ENCODE peak calls at places on chromosome 22, in seven cellular contexts. One of them, this sample, is unnamed.

GRCh38 chr22:47291565-47292495 is 529.4 kb downstream of the TBC1D22A start:
- DNase-seq in tibial nerve: no peak
- DNase-seq in astrocyte: no peak
- DNase-seq in pancreas: no peak
- DNase-seq in suprapubic skin: peak; percentile 61
- DNase-seq in A549: no peak
- DNase-seq in body of pancreas: peak; percentile 4
- DNase-seq in this sample: no peak

GRCh38 chr22:26068571-26068970 is 100.7 kb upstream of the SEZ6L start:
- DNase-seq in tibial nerve: no peak
- DNase-seq in astrocyte: no peak
- DNase-seq in pancreas: no peak
- DNase-seq in suprapubic skin: no peak
- DNase-seq in A549: no peak
- DNase-seq in body of pancreas: no peak
- DNase-seq in this sample: no peak

GRCh38 chr22:19120829-19121630 is 1.2 kb downstream of the DGCR2 start:
- DNase-seq in tibial nerve: no peak
- DNase-seq in astrocyte: peak; percentile 49
- DNase-seq in pancreas: peak; percentile 74
- DNase-seq in suprapubic skin: no peak
- DNase-seq in A549: peak; percentile 47
- DNase-seq in body of pancreas: peak; percentile 81
- DNase-seq in this sample: no peak

GRCh38 chr22:47420211-47420610 is 657.8 kb downstream of the TBC1D22A start:
- DNase-seq in tibial nerve: no peak
- DNase-seq in astrocyte: no peak
- DNase-seq in pancreas: no peak
- DNase-seq in suprapubic skin: no peak
- DNase-seq in A549: no peak
- DNase-seq in body of pancreas: no peak
- DNase-seq in this sample: no peak

GRCh38 chr22:38859581-38860290 is 12.3 kb downstream of the CBX6 start:
- DNase-seq in tibial nerve: no peak
- DNase-seq in astrocyte: no peak
- DNase-seq in pancreas: no peak
- DNase-seq in suprapubic skin: no peak
- DNase-seq in A549: no peak
- DNase-seq in body of pancreas: no peak
- DNase-seq in this sample: no peak

GRCh38 chr22:29394931-29395581 is 6.7 kb upstream of the AP1B1 start:
- DNase-seq in tibial nerve: no peak
- DNase-seq in astrocyte: peak; percentile 41
- DNase-seq in pancreas: peak; percentile 59
- DNase-seq in suprapubic skin: peak; percentile 80
- DNase-seq in A549: peak; percentile 73
- DNase-seq in body of pancreas: peak; percentile 80
- DNase-seq in this sample: peak; percentile 77

GRCh38 chr22:33274214-33274828 is 216.1 kb upstream of the SYN3 start:
- DNase-seq in tibial nerve: no peak
- DNase-seq in astrocyte: no peak
- DNase-seq in pancreas: no peak
- DNase-seq in suprapubic skin: no peak
- DNase-seq in A549: peak; percentile 22
- DNase-seq in body of pancreas: peak; percentile 16
- DNase-seq in this sample: peak; percentile 50

GRCh38 chr22:44085743-44086741 is 61.9 kb downstream of the PARVB start:
- DNase-seq in tibial nerve: no peak
- DNase-seq in astrocyte: peak; percentile 60
- DNase-seq in pancreas: peak; percentile 61
- DNase-seq in suprapubic skin: no peak
- DNase-seq in A549: peak; percentile 75
- DNase-seq in body of pancreas: peak; percentile 21
- DNase-seq in this sample: peak; percentile 29

GRCh38 chr22:31241936-31242335 is 29.8 kb downstream of the LIMK2 start:
- DNase-seq in tibial nerve: no peak
- DNase-seq in astrocyte: peak; percentile 91
- DNase-seq in pancreas: no peak
- DNase-seq in suprapubic skin: no peak
- DNase-seq in A549: no peak
- DNase-seq in body of pancreas: no peak
- DNase-seq in this sample: no peak

GRCh38 chr22:33036881-33037280 is 21.3 kb downstream of the SYN3 start:
- DNase-seq in tibial nerve: no peak
- DNase-seq in astrocyte: no peak
- DNase-seq in pancreas: no peak
- DNase-seq in suprapubic skin: no peak
- DNase-seq in A549: no peak
- DNase-seq in body of pancreas: no peak
- DNase-seq in this sample: no peak

GRCh38 chr22:19430890-19431541 is 517 bp downstream of the HIRA start:
- DNase-seq in tibial nerve: no peak
- DNase-seq in astrocyte: no peak
- DNase-seq in pancreas: peak; percentile 53
- DNase-seq in suprapubic skin: no peak
- DNase-seq in A549: peak; percentile 26
- DNase-seq in body of pancreas: peak; percentile 57
- DNase-seq in this sample: no peak

GRCh38 chr22:31091106-31091975 is 10.2 kb downstream of the SMTN start:
- DNase-seq in tibial nerve: no peak
- DNase-seq in astrocyte: no peak
- DNase-seq in pancreas: no peak
- DNase-seq in suprapubic skin: no peak
- DNase-seq in A549: no peak
- DNase-seq in body of pancreas: no peak
- DNase-seq in this sample: no peak

GRCh38 chr22:46968359-46968740 is 205.9 kb downstream of the TBC1D22A start:
- DNase-seq in tibial nerve: no peak
- DNase-seq in astrocyte: no peak
- DNase-seq in pancreas: no peak
- DNase-seq in suprapubic skin: no peak
- DNase-seq in A549: no peak
- DNase-seq in body of pancreas: no peak
- DNase-seq in this sample: no peak

GRCh38 chr22:38716271-38716670 is 10.5 kb downstream of the GTPBP1 start:
- DNase-seq in tibial nerve: no peak
- DNase-seq in astrocyte: no peak
- DNase-seq in pancreas: no peak
- DNase-seq in suprapubic skin: no peak
- DNase-seq in A549: no peak
- DNase-seq in body of pancreas: no peak
- DNase-seq in this sample: no peak

GRCh38 chr22:31284756-31285155 is 7.5 kb downstream of the PIK3IP1 start:
- DNase-seq in tibial nerve: no peak
- DNase-seq in astrocyte: no peak
- DNase-seq in pancreas: no peak
- DNase-seq in suprapubic skin: no peak
- DNase-seq in A549: no peak
- DNase-seq in body of pancreas: no peak
- DNase-seq in this sample: no peak

GRCh38 chr22:21657361-21658118 is 8.3 kb upstream of the PPIL2 start:
- DNase-seq in tibial nerve: no peak
- DNase-seq in astrocyte: no peak
- DNase-seq in pancreas: peak; percentile 77
- DNase-seq in suprapubic skin: no peak
- DNase-seq in A549: peak; percentile 52
- DNase-seq in body of pancreas: peak; percentile 79
- DNase-seq in this sample: no peak

GRCh38 chr22:43007519-43008102 is 7.3 kb downstream of the PACSIN2 start:
- DNase-seq in tibial nerve: no peak
- DNase-seq in astrocyte: peak; percentile 80
- DNase-seq in pancreas: peak; percentile 93
- DNase-seq in suprapubic skin: no peak
- DNase-seq in A549: no peak
- DNase-seq in body of pancreas: peak; percentile 87
- DNase-seq in this sample: no peak

GRCh38 chr22:41917375-41917905 is 2.6 kb upstream of the SHISA8 start:
- DNase-seq in tibial nerve: no peak
- DNase-seq in astrocyte: no peak
- DNase-seq in pancreas: no peak
- DNase-seq in suprapubic skin: no peak
- DNase-seq in A549: no peak
- DNase-seq in body of pancreas: no peak
- DNase-seq in this sample: no peak

GRCh38 chr22:41914611-41915034 is 251 bp downstream of the SHISA8 start:
- DNase-seq in tibial nerve: no peak
- DNase-seq in astrocyte: no peak
- DNase-seq in pancreas: no peak
- DNase-seq in suprapubic skin: no peak
- DNase-seq in A549: no peak
- DNase-seq in body of pancreas: no peak
- DNase-seq in this sample: no peak

GRCh38 chr22:41916745-41917358 is 2.0 kb upstream of the SHISA8 start:
- DNase-seq in tibial nerve: no peak
- DNase-seq in astrocyte: no peak
- DNase-seq in pancreas: no peak
- DNase-seq in suprapubic skin: no peak
- DNase-seq in A549: no peak
- DNase-seq in body of pancreas: no peak
- DNase-seq in this sample: no peak

GRCh38 chr22:41915035-41915782 is at the start of gene SHISA8:
- DNase-seq in tibial nerve: peak; percentile 26
- DNase-seq in astrocyte: peak; percentile 12
- DNase-seq in pancreas: peak; percentile 33
- DNase-seq in suprapubic skin: no peak
- DNase-seq in A549: no peak
- DNase-seq in body of pancreas: peak; percentile 37
- DNase-seq in this sample: no peak

DNA sequence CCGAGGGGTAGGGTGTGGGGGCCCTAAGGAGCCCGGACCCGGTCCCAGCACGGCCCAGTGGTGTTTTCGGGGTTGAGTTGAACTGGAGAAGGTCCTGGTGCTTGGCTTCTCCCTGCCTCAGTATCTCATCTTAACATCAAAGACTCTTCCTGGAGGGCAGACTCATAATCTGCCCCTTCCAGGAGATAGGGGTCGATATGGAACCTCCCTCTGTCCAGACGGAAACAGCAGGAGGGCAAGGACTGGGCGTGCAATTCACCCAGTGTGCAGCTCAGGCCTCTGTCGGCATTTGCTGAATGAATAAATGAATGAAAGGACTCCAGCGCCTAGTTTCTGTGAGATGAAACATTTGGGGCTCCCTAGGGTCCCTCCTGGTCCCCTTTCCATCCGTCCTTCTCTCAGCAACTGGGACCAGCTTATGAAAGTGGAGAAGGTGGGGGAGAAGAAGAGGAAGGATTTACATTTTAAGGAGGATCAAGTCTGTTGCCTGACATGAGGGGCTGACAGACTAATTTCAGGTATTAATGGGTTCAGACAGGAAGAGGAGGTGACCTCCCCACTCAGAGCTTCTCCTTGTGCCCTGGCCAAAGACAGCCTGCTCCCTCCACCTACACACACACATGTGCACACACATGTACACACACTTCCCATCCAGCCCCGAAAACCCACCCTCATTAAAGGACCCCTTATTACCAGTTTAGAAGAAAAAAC is 1.1 kb upstream of the SHISA8 start:
- DNase-seq in tibial nerve: no peak
- DNase-seq in astrocyte: no peak
- DNase-seq in pancreas: no peak
- DNase-seq in suprapubic skin: no peak
- DNase-seq in A549: no peak
- DNase-seq in body of pancreas: no peak
- DNase-seq in this sample: no peak
- H3K4me1 ChIP-seq in tibial nerve: peaks cover 28% of the 10 kb centered on the region
- H3K4me1 ChIP-seq in astrocyte: peaks cover 11% of the 10 kb centered on the region
- H3K4me1 ChIP-seq in pancreas: peaks cover 13% of the 10 kb centered on the region
- H3K4me1 ChIP-seq in suprapubic skin: peaks cover 43% of the 10 kb centered on the region
- H3K4me1 ChIP-seq in A549: peaks cover 4% of the 10 kb centered on the region
- H3K4me1 ChIP-seq in body of pancreas: peaks cover 34% of the 10 kb centered on the region
- H3K4me1 ChIP-seq in this sample: peaks cover 7% of the 10 kb centered on the region

GRCh38 chr22:37194750-37195149 is 6.7 kb upstream of the C1QTNF6 start:
- DNase-seq in tibial nerve: no peak
- DNase-seq in astrocyte: no peak
- DNase-seq in pancreas: no peak
- DNase-seq in suprapubic skin: no peak
- DNase-seq in A549: no peak
- DNase-seq in body of pancreas: no peak
- DNase-seq in this sample: no peak
- H3K27ac ChIP-seq in tibial nerve: no peak overlapping the region
- H3K27ac ChIP-seq in astrocyte: no peak overlapping the region
- H3K27ac ChIP-seq in pancreas: no peak overlapping the region
- H3K27ac ChIP-seq in suprapubic skin: no peak overlapping the region
- H3K27ac ChIP-seq in A549: peak overlapping the region; percentile 99
- H3K27ac ChIP-seq in body of pancreas: no peak overlapping the region
- H3K27ac ChIP-seq in this sample: no peak overlapping the region

DNA sequence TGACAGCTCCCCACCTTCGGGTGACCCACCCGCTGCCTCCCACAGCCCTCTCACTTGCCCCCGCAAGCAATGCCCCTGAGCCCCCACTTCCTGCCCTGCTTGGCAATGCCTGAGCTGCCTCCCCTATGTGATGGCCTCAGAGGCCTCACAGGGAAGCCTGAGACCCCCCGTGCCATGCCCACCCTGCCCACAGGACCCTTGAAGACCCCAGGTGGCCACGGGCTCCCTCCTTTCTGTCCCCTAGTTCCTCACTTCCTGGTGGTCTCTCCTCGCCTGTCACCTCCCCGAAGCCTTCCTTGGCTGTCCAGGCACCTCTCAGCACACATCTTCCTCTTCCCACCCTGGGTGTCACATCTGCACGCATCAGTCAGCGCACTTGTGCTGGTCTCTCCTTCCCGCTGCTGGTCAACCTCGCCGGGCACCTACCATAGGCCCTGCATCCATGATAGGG is 90.5 kb downstream of the BRD1 start:
- DNase-seq in tibial nerve: no peak
- DNase-seq in astrocyte: no peak
- DNase-seq in pancreas: no peak
- DNase-seq in suprapubic skin: no peak
- DNase-seq in A549: no peak
- DNase-seq in body of pancreas: no peak
- DNase-seq in this sample: no peak
- H3K4me3 ChIP-seq in tibial nerve: no peak overlapping the region
- H3K4me3 ChIP-seq in astrocyte: no peak overlapping the region
- H3K4me3 ChIP-seq in pancreas: no peak overlapping the region
- H3K4me3 ChIP-seq in suprapubic skin: no peak overlapping the region
- H3K4me3 ChIP-seq in A549: no peak overlapping the region
- H3K4me3 ChIP-seq in body of pancreas: no peak overlapping the region
- H3K4me3 ChIP-seq in this sample: no peak overlapping the region

DNA sequence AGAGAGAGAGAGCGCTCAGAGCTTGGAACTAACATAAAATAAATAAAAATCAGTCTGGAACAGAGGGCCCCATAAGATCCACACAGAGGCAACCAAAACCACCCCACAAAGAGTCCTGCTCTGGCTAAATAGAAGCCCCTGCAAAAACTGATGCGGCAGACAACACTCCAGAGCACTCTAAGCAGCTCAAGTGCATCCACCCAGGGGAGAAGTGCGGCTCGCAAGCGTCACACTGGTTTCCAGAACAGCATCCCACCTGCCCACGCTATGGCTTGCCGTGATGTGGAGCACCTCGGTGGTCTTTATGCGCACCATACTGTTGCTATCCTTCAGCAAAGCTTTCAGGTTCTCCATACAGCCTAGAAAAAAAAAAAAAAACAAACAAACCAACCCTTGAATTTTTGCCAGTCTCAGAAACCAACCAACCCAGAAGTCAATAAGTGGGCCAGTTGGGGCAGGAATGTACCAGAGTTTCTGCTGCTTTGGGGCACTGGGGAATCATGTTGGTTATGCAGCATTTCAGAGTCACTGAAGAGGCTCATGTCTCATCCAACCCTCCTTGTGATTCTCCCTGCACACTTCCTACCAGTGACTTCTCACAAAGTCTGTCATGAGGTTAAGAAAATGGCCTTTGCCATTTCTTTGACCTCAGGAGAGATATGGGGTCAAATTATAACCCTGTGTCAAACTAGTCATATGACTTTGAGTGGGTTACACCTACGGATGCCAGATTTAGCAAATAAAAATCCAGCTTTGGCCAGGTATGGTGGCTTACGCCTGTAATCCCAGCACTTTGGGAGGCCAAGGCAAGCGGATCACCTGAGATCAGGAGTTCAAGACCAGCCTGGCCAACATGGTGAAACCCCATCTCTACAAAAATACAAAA is 3.0 kb downstream of the RSPH14 start:
- DNase-seq in tibial nerve: no peak
- DNase-seq in astrocyte: no peak
- DNase-seq in pancreas: no peak
- DNase-seq in suprapubic skin: no peak
- DNase-seq in A549: no peak
- DNase-seq in body of pancreas: no peak
- DNase-seq in this sample: no peak
- H3K4me1 ChIP-seq in tibial nerve: peaks cover 4% of the 10 kb centered on the region
- H3K4me1 ChIP-seq in astrocyte: peaks cover 15% of the 10 kb centered on the region
- H3K4me1 ChIP-seq in pancreas: peaks cover 11% of the 10 kb centered on the region
- H3K4me1 ChIP-seq in suprapubic skin: peaks cover 48% of the 10 kb centered on the region
- H3K4me1 ChIP-seq in A549: peaks cover 8% of the 10 kb centered on the region
- H3K4me1 ChIP-seq in body of pancreas: peaks cover 15% of the 10 kb centered on the region
- H3K4me1 ChIP-seq in this sample: peaks cover 1% of the 10 kb centered on the region